ENCODE peak calls at places on chromosomes 3 and 15, in ten cellular contexts. P, Y, H, T, W, L, Q, F, J and G are unnamed samples.
A peak's percentile ranks its signal among the peaks of the same experiment; 100 is the strongest.

GRCh38 chr15:69891070-69891491 is 206.6 kb downstream of the TLE3 start:
- DNase-seq in P (no peak), Y (no peak), H (no peak), T (no peak), W (no peak), L (no peak), Q (no peak), F (no peak), J (no peak), G (no peak)

GRCh38 chr3:197454014-197454413 is 101.8 kb downstream of the BDH1 start:
- DNase-seq in P (no peak), Y (no peak), H (peak; percentile 28), T (no peak), W (no peak), L (no peak), Q (no peak), F (no peak), J (no peak), G (no peak)

GRCh38 chr15:53759333-53759975 is at the start of gene WDR72:
- DNase-seq in P (no peak), Y (no peak), H (peak; percentile 17), T (peak; percentile 21), W (no peak), L (no peak), Q (no peak), F (peak; percentile 81), J (no peak), G (no peak)

GRCh38 chr3:109098245-109098644 is 19.7 kb downstream of the MORC1 start:
- DNase-seq in P (peak; percentile 15), Y (no peak), H (peak; percentile 27), T (peak; percentile 29), W (no peak), L (no peak), Q (no peak), F (no peak), J (no peak), G (peak; percentile 7)

GRCh38 chr15:70100495-70101331 is 3.0 kb upstream of the TLE3 start:
- DNase-seq in P (peak; percentile 58), Y (no peak), H (peak; percentile 71), T (peak; percentile 47), W (peak; percentile 84), L (peak; percentile 63), Q (peak; percentile 87), F (peak; percentile 83), J (no peak), G (no peak)

GRCh38 chr3:79329154-79329553 is 438.6 kb downstream of the ROBO1 start:
- DNase-seq in P (no peak), Y (no peak), H (no peak), T (no peak), W (no peak), L (no peak), Q (no peak), F (no peak), J (no peak), G (no peak)

GRCh38 chr15:89358755-89359439 is 24.3 kb upstream of the POLG start:
- DNase-seq in P (peak; percentile 94), Y (peak; percentile 76), H (peak; percentile 79), T (peak; percentile 74), W (peak; percentile 90), L (peak; percentile 81), Q (no peak), F (peak; percentile 58), J (peak; percentile 78), G (peak; percentile 57)

GRCh38 chr15:31489281-31489680 is 162.6 kb downstream of the KLF13 start:
- DNase-seq in P (no peak), Y (no peak), H (no peak), T (no peak), W (no peak), L (no peak), Q (no peak), F (no peak), J (no peak), G (no peak)

GRCh38 chr3:146274833-146275232 is 23.9 kb upstream of the PLSCR4 start:
- DNase-seq in P (no peak), Y (no peak), H (no peak), T (no peak), W (no peak), L (no peak), Q (no peak), F (no peak), J (no peak), G (no peak)

GRCh38 chr3:12237912-12238650 is 50.8 kb upstream of the PPARG start:
- DNase-seq in P (no peak), Y (no peak), H (no peak), T (no peak), W (no peak), L (no peak), Q (no peak), F (no peak), J (peak; percentile 22), G (no peak)

GRCh38 chr3:187740446-187741399 is 4.5 kb downstream of the BCL6 start:
- DNase-seq in P (peak; percentile 37), Y (peak; percentile 81), H (peak; percentile 76), T (peak; percentile 65), W (peak; percentile 87), L (peak; percentile 69), Q (peak; percentile 88), F (peak; percentile 65), J (no peak), G (peak; percentile 61)

GRCh38 chr3:66441124-66441523 is 59.7 kb downstream of the LRIG1 start:
- DNase-seq in P (no peak), Y (no peak), H (no peak), T (no peak), W (no peak), L (no peak), Q (no peak), F (no peak), J (peak; percentile 35), G (peak; percentile 55)

GRCh38 chr3:191235331-191236314 is 36.6 kb downstream of the OSTN start:
- DNase-seq in P (no peak), Y (no peak), H (no peak), T (no peak), W (no peak), L (no peak), Q (no peak), F (no peak), J (no peak), G (no peak)
- TF ChIP-seq POLR2A in P (no peak), Y (no peak), H (no peak), T (no peak), W (no peak), L (no peak), Q (no peak), F (no peak), J (no peak), G (no peak)

GRCh38 chr3:154252759-154253638 is 71.3 kb downstream of the DHX36 start:
- DNase-seq in P (peak; percentile 80), Y (peak; percentile 92), H (peak; percentile 89), T (peak; percentile 90), W (peak; percentile 90), L (peak; percentile 91), Q (peak; percentile 95), F (peak; percentile 90), J (peak; percentile 52), G (peak; percentile 92)
- TF ChIP-seq POLR2A in P (no peak), Y (no peak), H (no peak), T (no peak), W (no peak), L (no peak), Q (no peak), F (no peak), J (no peak), G (no peak)

GRCh38 chr3:119596392-119596791 is 1.3 kb upstream of the PLA1A start:
- DNase-seq in P (no peak), Y (no peak), H (no peak), T (no peak), W (no peak), L (no peak), Q (peak; percentile 24), F (no peak), J (no peak), G (no peak)

GRCh38 chr3:119598410-119599098 is 869 bp downstream of the PLA1A start:
- DNase-seq in P (no peak), Y (no peak), H (no peak), T (no peak), W (no peak), L (no peak), Q (peak; percentile 12), F (no peak), J (no peak), G (no peak)

GRCh38 chr3:119599558-119600174 is 2.0 kb downstream of the PLA1A start:
- DNase-seq in P (no peak), Y (no peak), H (no peak), T (no peak), W (no peak), L (no peak), Q (no peak), F (no peak), J (no peak), G (no peak)

GRCh38 chr3:119595639-119596329 is 1.9 kb upstream of the PLA1A start:
- DNase-seq in P (no peak), Y (no peak), H (no peak), T (no peak), W (no peak), L (no peak), Q (peak; percentile 37), F (no peak), J (no peak), G (no peak)

DNA sequence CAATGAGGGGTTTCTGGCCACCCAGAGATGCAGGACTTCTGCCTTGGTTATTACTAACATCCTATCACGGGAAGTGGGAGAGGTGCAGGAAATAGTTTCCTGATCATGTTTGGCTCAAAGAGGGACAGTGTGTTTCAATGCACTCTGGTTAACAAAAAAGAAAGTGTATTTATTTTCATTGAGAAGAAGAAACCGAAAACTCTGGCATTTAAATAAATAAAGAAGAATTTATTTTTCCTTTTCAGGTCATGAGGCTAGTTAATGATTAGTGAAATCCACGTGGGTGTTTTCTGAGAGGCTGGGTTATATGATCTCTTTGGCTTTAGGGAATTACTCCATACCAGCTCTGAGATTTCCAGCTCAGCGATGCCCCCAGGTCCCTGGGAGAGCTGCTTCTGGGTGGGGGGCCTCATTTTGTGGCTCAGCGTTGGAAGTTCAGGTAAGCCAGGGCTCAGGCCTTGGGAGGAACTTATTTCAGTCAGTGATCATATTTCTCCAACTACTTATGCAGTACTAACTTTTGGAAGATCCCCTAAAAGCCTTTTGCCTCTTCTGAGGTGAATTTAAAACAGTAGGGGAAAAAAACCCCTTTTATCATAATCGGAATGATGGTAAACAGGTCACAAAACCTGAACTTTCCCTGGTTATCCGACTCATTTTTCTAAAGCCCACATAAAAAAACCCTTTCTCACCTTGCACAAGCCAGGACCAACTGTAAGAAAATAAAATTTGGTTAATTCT is at the start of gene PLA1A:
- DNase-seq in P (peak; percentile 19), Y (no peak), H (no peak), T (no peak), W (no peak), L (no peak), Q (peak; percentile 20), F (no peak), J (no peak), G (no peak)
- TF ChIP-seq POLR2A in P (no peak), Y (no peak), H (no peak), T (no peak), W (peak; percentile 29), L (no peak), Q (no peak), F (no peak), J (no peak), G (no peak)

DNA sequence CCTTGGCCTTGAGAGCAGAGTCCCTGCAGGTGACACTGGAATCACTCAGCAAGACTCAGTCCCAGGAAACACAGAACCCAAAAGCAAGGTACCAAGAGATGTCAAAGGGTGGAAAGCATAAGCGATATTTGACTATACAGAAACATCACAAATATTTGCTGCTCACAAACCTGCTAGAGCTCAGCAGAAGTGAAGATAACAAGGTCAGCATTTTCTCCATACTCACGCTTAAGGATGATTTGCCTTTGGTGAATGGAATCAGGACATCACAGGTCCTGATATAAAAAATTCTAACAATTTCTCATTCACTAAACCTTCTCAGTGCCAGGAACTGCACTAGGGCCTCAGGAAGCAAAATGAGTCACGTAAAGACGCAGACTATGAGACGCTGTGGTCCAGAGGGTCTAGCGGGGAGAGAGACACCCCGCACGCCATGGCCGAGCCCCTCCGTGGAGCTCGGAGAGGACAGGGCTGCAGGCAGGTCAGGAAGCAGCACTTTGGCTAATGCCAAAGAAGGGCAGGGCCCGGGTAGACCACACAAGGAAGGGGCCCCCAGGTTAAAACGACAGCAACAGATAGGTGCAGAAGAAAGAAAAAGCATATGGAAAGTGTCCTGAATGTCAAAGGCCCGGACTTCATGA is 10.7 kb downstream of the PCSK6 start:
- DNase-seq in P (no peak), Y (no peak), H (no peak), T (no peak), W (no peak), L (no peak), Q (no peak), F (no peak), J (no peak), G (no peak)
- TF ChIP-seq POLR2A in P (no peak), Y (no peak), H (no peak), T (no peak), W (no peak), L (no peak), Q (no peak), F (no peak), J (no peak), G (no peak)